ENCODE peak calls at places on chromosomes 12 and 14, in eight cellular contexts. S is CD8-positive, alpha-beta T cell; Y is tibial artery; P is GM23248; H is esophagus squamous epithelium; X is fibroblast of lung; C is psoas muscle; W is CD8-positive, alpha-beta memory T cell. R is an unnamed sample.

GRCh38 chr14:50647753-50648152 is 20.4 kb downstream of the SAV1 start:
- DNase-seq in S (no peak), P (peak; percentile 53), X (no peak), Y (no peak), C (no peak), H (no peak), W (no peak), R (no peak)

GRCh38 chr12:101013993-101014392 is 196.0 kb downstream of the SLC5A8 start:
- DNase-seq in C (no peak), P (no peak), Y (no peak), W (no peak), X (no peak), S (no peak), H (no peak), R (no peak)

GRCh38 chr12:130706311-130706710 is 9.8 kb downstream of the RIMBP2 start:
- DNase-seq in C (no peak), S (no peak), P (no peak), Y (peak; percentile 54), W (no peak), H (no peak), X (no peak), R (no peak)

GRCh38 chr14:77376380-77376770 is 519 bp downstream of the TMED8 start:
- DNase-seq in C (peak; percentile 26), Y (no peak), H (no peak), X (peak; percentile 7), P (peak; percentile 56), S (peak; percentile 56), W (no peak), R (peak; percentile 54)

GRCh38 chr12:98544741-98545140 is 29.4 kb downstream of the TMPO start:
- DNase-seq in X (peak; percentile 37), H (no peak), C (no peak), Y (no peak), P (peak; percentile 26), W (no peak), S (no peak), R (no peak)

GRCh38 chr12:55002355-55002754 is 17.4 kb upstream of the NEUROD4 start:
- DNase-seq in Y (no peak), S (no peak), C (no peak), W (no peak), P (no peak), H (no peak), X (no peak), R (no peak)

GRCh38 chr12:62907561-62907960 is 27.4 kb downstream of the PPM1H start:
- DNase-seq in W (no peak), C (no peak), Y (no peak), S (no peak), X (no peak), H (no peak), P (no peak), R (no peak)

GRCh38 chr14:23300687-23301223 is 1.9 kb downstream of the PPP1R3E start:
- DNase-seq in P (peak; percentile 64), C (peak; percentile 61), W (no peak), H (no peak), Y (peak; percentile 80), S (no peak), X (peak; percentile 20), R (peak; percentile 44)

GRCh38 chr12:48110691-48111315 is 4.9 kb upstream of the SENP1 start:
- DNase-seq in W (no peak), S (no peak), C (no peak), P (no peak), X (no peak), H (no peak), Y (no peak), R (no peak)

GRCh38 chr14:101480022-101480746 is 81.1 kb upstream of the DIO3 start:
- DNase-seq in Y (peak; percentile 57), H (no peak), W (no peak), P (no peak), X (no peak), C (no peak), S (no peak), R (no peak)

GRCh38 chr12:19744760-19745218 is 305.5 kb downstream of the AEBP2 start:
- DNase-seq in S (no peak), W (no peak), P (no peak), C (no peak), H (no peak), X (peak; percentile 91), Y (no peak), R (no peak)

GRCh38 chr12:19750116-19750644 is 310.9 kb downstream of the AEBP2 start:
- DNase-seq in Y (no peak), H (no peak), C (no peak), S (no peak), X (no peak), W (no peak), P (no peak), R (no peak)

GRCh38 chr14:94681300-94682060 is 69.3 kb downstream of the SERPINA3 start:
- DNase-seq in P (peak; percentile 78), S (no peak), C (no peak), W (no peak), X (peak; percentile 30), Y (peak; percentile 51), H (no peak), R (peak; percentile 70)

GRCh38 chr14:63186453-63186852 is 17.8 kb upstream of the RHOJ start:
- DNase-seq in H (no peak), P (peak; percentile 53), X (peak; percentile 73), S (no peak), Y (no peak), C (no peak), W (no peak), R (no peak)

GRCh38 chr12:128069359-128069997 is 197.5 kb upstream of the TMEM132C start:
- DNase-seq in H (no peak), X (peak; percentile 65), Y (no peak), W (no peak), S (no peak), C (no peak), P (peak; percentile 79), R (peak; percentile 29)

GRCh38 chr12:109445224-109445623 is 31.9 kb downstream of the KCTD10 start:
- DNase-seq in W (no peak), Y (no peak), C (no peak), P (peak; percentile 80), S (no peak), X (peak; percentile 71), H (no peak), R (no peak)
- H3K27ac ChIP-seq in W (no peak overlapping the region), Y (peak overlapping the region; percentile 46), C (no peak overlapping the region), P (peak overlapping the region; percentile 74), S (no peak overlapping the region), X (no peak overlapping the region), H (no peak overlapping the region), R (no peak overlapping the region)

DNA sequence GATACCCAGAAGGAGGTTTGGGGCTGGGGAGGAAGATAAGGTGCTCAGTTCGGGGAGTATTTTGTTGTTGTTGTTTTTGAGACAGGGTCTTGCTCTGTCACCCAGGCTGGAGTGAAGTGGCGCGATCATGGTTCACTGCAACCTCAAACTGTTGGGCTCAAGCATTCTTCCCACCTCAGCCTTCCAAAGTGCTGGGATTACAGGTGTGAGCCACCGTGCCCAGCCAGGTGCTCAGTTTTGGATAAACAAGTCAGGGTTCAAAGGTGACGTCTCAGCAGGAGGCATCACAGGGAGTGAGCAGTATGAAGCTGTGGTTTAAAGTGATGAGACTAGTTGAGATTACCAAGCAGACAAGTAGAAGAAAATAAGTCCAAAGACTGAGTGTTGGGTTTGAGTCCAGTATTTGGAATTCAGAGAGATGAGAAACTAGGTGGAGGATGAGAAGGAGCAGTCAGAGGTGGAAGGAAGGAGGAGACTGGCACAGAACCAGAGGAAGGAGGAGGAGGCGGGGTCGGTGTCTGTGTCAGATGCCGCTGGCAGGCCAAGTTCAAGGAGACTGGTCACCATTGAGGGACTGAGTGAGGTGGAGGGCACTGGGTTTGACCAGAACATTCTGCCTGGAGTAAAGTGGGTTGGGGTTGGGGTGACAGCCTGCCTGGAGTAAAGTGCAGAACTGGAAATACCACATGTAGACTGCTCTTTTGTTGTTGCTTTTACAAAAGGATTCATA is 16.1 kb downstream of the SLC35E3 start:
- DNase-seq in X (no peak), H (no peak), P (no peak), W (no peak), Y (no peak), C (no peak), S (no peak), R (no peak)
- H3K36me3 ChIP-seq in X (no peaks in the 10 kb centered on the region), H (no peaks in the 10 kb centered on the region), P (peaks cover 6% of the 10 kb centered on the region), W (no peaks in the 10 kb centered on the region), Y (peaks cover 62% of the 10 kb centered on the region), C (peaks cover 3% of the 10 kb centered on the region), S (peaks cover 4% of the 10 kb centered on the region), R (no peaks in the 10 kb centered on the region)

GRCh38 chr12:116528498-116528897 is 30.7 kb upstream of the MAP1LC3B2 start:
- DNase-seq in X (peak; percentile 66), Y (no peak), C (no peak), P (peak; percentile 42), W (no peak), S (no peak), H (no peak), R (no peak)
- H3K4me1 ChIP-seq in X (peaks cover 21% of the 10 kb centered on the region), Y (peaks cover 54% of the 10 kb centered on the region), C (peaks cover 20% of the 10 kb centered on the region), P (peaks cover 47% of the 10 kb centered on the region), W (peaks cover 11% of the 10 kb centered on the region), S (peaks cover 9% of the 10 kb centered on the region), H (peaks cover 49% of the 10 kb centered on the region), R (no peaks in the 10 kb centered on the region)

DNA sequence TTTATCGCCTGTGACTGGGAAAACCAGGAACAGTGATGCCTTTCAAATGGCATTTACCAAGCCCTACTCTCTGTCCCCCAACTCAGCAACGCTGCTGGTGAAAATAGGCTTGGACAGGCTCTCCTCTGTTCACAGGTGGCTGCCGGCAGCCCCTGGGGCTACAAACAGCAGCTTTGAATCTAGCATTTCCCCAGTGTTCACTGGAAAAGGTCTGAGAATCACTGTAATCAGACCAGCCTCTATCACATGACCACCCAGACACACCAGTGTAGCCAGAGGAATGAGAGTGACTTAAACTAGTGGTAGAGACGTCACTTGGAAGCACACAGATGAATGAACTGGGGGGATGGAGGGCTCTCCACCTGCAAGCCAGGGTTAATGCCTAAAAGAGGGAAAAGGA is 151.8 kb downstream of the FOXN3 start:
- DNase-seq in P (no peak), Y (no peak), H (no peak), X (no peak), S (peak; percentile 15), C (no peak), W (no peak), R (no peak)
- H3K27ac ChIP-seq in P (no peak overlapping the region), Y (peak overlapping the region; percentile 80), H (no peak overlapping the region), X (no peak overlapping the region), S (no peak overlapping the region), C (no peak overlapping the region), W (no peak overlapping the region), R (no peak overlapping the region)

GRCh38 chr12:66129934-66130266 is 650 bp downstream of the LLPH start:
- DNase-seq in Y (no peak), C (no peak), H (no peak), P (peak; percentile 53), X (peak; percentile 29), W (no peak), S (no peak), R (no peak)

GRCh38 chr12:66132408-66132807 is 1.9 kb upstream of the LLPH start:
- DNase-seq in Y (no peak), P (peak; percentile 89), S (no peak), X (peak; percentile 89), C (no peak), H (no peak), W (no peak), R (no peak)

GRCh38 chr12:66130267-66131066 is at the start of gene LLPH:
- DNase-seq in P (peak; percentile 97), H (peak; percentile 64), W (peak; percentile 84), C (peak; percentile 89), Y (peak; percentile 92), X (peak; percentile 89), S (peak; percentile 90), R (peak; percentile 93)

GRCh38 chr12:66131067-66131688 is 628 bp upstream of the LLPH start:
- DNase-seq in H (no peak), S (no peak), Y (no peak), P (peak; percentile 26), X (no peak), C (no peak), W (no peak), R (no peak)

GRCh38 chr12:66127695-66128094 is 2.9 kb downstream of the LLPH start:
- DNase-seq in W (no peak), X (peak; percentile 42), H (no peak), C (no peak), Y (no peak), P (no peak), S (no peak), R (no peak)
- H3K36me3 ChIP-seq in W (peaks cover 35% of the 10 kb centered on the region), X (peaks cover 9% of the 10 kb centered on the region), H (peaks cover 10% of the 10 kb centered on the region), C (peaks cover 3% of the 10 kb centered on the region), Y (peaks cover 51% of the 10 kb centered on the region), P (peaks cover 48% of the 10 kb centered on the region), S (peaks cover 27% of the 10 kb centered on the region), R (peaks cover 7% of the 10 kb centered on the region)

R was measured in right lobe of liver.